ENCODE peak calls at places on chromosomes 3 and 15, in four cellular contexts. X is thoracic aorta; E is neural progenitor cell; C is activated T-helper 1 cell treated with anti-CD3 and anti-CD28 coated beads, Interleukin-12 subunit alpha, Interleukin-12 subunit beta, Interleukin-2, Interleukin-4 antibody, amounts not matched to agents 30 ng/mL and 10 ng/mL and 1 ng/mL, durations not matched to agents 14 hours and 24 hours and 36 hours. N is an unnamed sample.

GRCh38 chr3:120730576-120731542 is 11.5 kb downstream of the RABL3 start:
- DNase-seq in X (no peak), C (no peak), E (no peak), N (no peak)

GRCh38 chr15:36903922-36904479 is 196.3 kb downstream of the MEIS2 start:
- DNase-seq in X (no peak), E (no peak), C (no peak), N (no peak)

GRCh38 chr15:89111961-89112340 is 23.7 kb downstream of the ABHD2 start:
- DNase-seq in C (no peak), E (no peak), X (no peak), N (no peak)

GRCh38 chr15:30905821-30906220 is 2.1 kb downstream of the FAN1 start:
- DNase-seq in E (no peak), C (no peak), X (no peak), N (no peak)

GRCh38 chr15:47949815-47950214 is 171.0 kb upstream of the SLC24A5 start:
- DNase-seq in X (no peak), E (no peak), C (no peak), N (no peak)

GRCh38 chr3:31219131-31219843 is 313.4 kb upstream of the STT3B start:
- DNase-seq in E (no peak), X (no peak), C (no peak), N (no peak)

GRCh38 chr3:52339612-52340011 is 23.5 kb downstream of the DNAH1 start:
- DNase-seq in C (peak), X (no peak), E (peak), N (no peak)

GRCh38 chr3:127951276-127951675 is 36.2 kb downstream of the KBTBD12 start:
- DNase-seq in X (no peak), C (no peak), E (no peak), N (no peak)

GRCh38 chr3:190077646-190078045 is 43.1 kb downstream of the P3H2 start:
- DNase-seq in E (no peak), X (no peak), C (no peak), N (no peak)

GRCh38 chr15:98896802-98897732 is 110.5 kb downstream of the PGPEP1L start:
- DNase-seq in E (no peak), C (no peak), X (no peak), N (no peak)

GRCh38 chr3:40975711-40976121 is 223.6 kb upstream of the CTNNB1 start:
- DNase-seq in X (no peak), C (no peak), E (no peak), N (no peak)

GRCh38 chr3:10892622-10893021 is 76.6 kb downstream of the SLC6A11 start:
- DNase-seq in C (no peak), E (no peak), X (no peak), N (no peak)

GRCh38 chr15:46266691-46267090 is 631.9 kb downstream of the SQOR start:
- DNase-seq in C (no peak), E (no peak), X (no peak), N (no peak)

GRCh38 chr3:57787867-57788623 is 31.9 kb downstream of the SLMAP start:
- DNase-seq in E (no peak), X (no peak), C (no peak), N (no peak)

GRCh38 chr3:33001889-33002288 is 50.4 kb downstream of the CCR4 start:
- DNase-seq in E (no peak), X (no peak), C (no peak), N (no peak)

GRCh38 chr3:100865442-100865841 is 127.8 kb downstream of the ABI3BP start:
- DNase-seq in E (no peak), X (no peak), C (no peak), N (no peak)

GRCh38 chr15:26038693-26039092 is 175.6 kb upstream of the ATP10A start:
- DNase-seq in E (peak), X (no peak), C (no peak), N (no peak)

GRCh38 chr15:86183765-86184491 is 104.3 kb downstream of the AGBL1 start:
- DNase-seq in E (peak), X (no peak), C (no peak), N (peak)

GRCh38 chr3:72617420-72618024 is 230.7 kb downstream of the SHQ1 start:
- DNase-seq in E (no peak), X (no peak), C (no peak), N (no peak)

GRCh38 chr3:72663429-72663828 is 184.8 kb downstream of the SHQ1 start:
- DNase-seq in X (no peak), C (no peak), E (no peak), N (no peak)

GRCh38 chr3:124283644-124284008 is 291.7 kb upstream of the ROPN1 start:
- DNase-seq in X (no peak), C (no peak), E (no peak), N (no peak)

GRCh38 chr3:111761309-111761795 is 97.7 kb upstream of the PHLDB2 start:
- DNase-seq in E (no peak), C (no peak), X (no peak), N (no peak)

GRCh38 chr3:167684389-167684993 is 30.7 kb upstream of the WDR49 start:
- DNase-seq in X (peak), C (peak), E (peak), N (no peak)

GRCh38 chr15:29859981-29860745 is 37.9 kb upstream of the TJP1 start:
- DNase-seq in E (no peak), C (no peak), X (no peak), N (no peak)

GRCh38 chr15:63003836-63004610 is 38.5 kb upstream of the TPM1 start:
- DNase-seq in C (no peak), E (peak), X (no peak), N (peak)

GRCh38 chr3:177810162-177810623 is 612.9 kb upstream of the TBL1XR1 start:
- DNase-seq in X (no peak), E (no peak), C (no peak), N (no peak)

GRCh38 chr3:48505146-48505545 is 1.2 kb upstream of the SHISA5 start:
- DNase-seq in X (no peak), E (no peak), C (no peak), N (no peak)

GRCh38 chr3:129942296-129942695 is 32.2 kb upstream of the TRH start:
- DNase-seq in E (peak), C (peak), X (no peak), N (peak)

GRCh38 chr3:40516201-40516600 is 8.6 kb upstream of the ZNF621 start:
- DNase-seq in X (no peak), C (no peak), E (no peak), N (no peak)

GRCh38 chr15:48354694-48355303 is 23.6 kb downstream of the DUT start:
- DNase-seq in X (no peak), C (no peak), E (no peak), N (no peak)

GRCh38 chr15:89993344-89993743 is 7.8 kb upstream of the ZNF710 start:
- DNase-seq in C (no peak), E (no peak), X (no peak), N (no peak)

GRCh38 chr3:98209244-98209643 is 42.7 kb downstream of the OR5H15 start:
- DNase-seq in E (no peak), C (no peak), X (no peak), N (no peak)

GRCh38 chr15:65518633-65519285 is 1.3 kb upstream of the DPP8 start:
- DNase-seq in X (no peak), C (no peak), E (no peak), N (no peak)

GRCh38 chr3:194401346-194401745 is 2.3 kb upstream of the GP5 start:
- DNase-seq in X (no peak), C (no peak), E (no peak), N (no peak)

GRCh38 chr3:22729981-22730380 is 473.1 kb upstream of the UBE2E2 start:
- DNase-seq in X (no peak), C (no peak), E (no peak), N (no peak)